ENCODE peak calls at places on chromosome X, in seven cellular contexts. L is adrenal gland, F is sigmoid colon, D is IMR-90, S is mammary epithelial cell, P is tibial artery, N is A549. C is an unnamed sample. For H3K4me1, the result is how much of the 10 kb centered on the place peaks cover.

GRCh38 chrX:131617182-131617581 is 73.3 kb downstream of the OR13H1 start:
- DNase-seq in L (no peak), F (no peak), D (peak), S (peak), P (no peak), N (no peak), C (no peak)

GRCh38 chrX:115650449-115650848 is 89.5 kb downstream of the PLS3 start:
- DNase-seq in L (no peak), F (no peak), D (peak), S (no peak), P (no peak), N (no peak), C (no peak)

GRCh38 chrX:16577483-16578029 is 72.4 kb upstream of the S100G start:
- DNase-seq in L (no peak), F (no peak), D (no peak), S (no peak), P (no peak), N (no peak), C (no peak)

GRCh38 chrX:78455901-78456300 is 128.5 kb upstream of the CYSLTR1 start:
- DNase-seq in L (no peak), F (no peak), D (no peak), S (peak), P (no peak), N (peak), C (no peak)

GRCh38 chrX:16807548-16807947 is 21.3 kb downstream of the TXLNG start:
- DNase-seq in L (no peak), F (no peak), D (peak), S (peak), P (no peak), N (peak), C (peak)

GRCh38 chrX:1420371-1420770 is 28.5 kb upstream of the SLC25A6 start:
- DNase-seq in L (no peak), F (peak), D (no peak), S (no peak), P (peak), N (no peak), C (peak)

GRCh38 chrX:136639506-136640176 is 8.3 kb upstream of the CD40LG start:
- DNase-seq in L (no peak), F (no peak), D (no peak), S (peak), P (no peak), N (no peak), C (no peak)

GRCh38 chrX:44908198-44908597 is 35.2 kb downstream of the KDM6A start:
- DNase-seq in L (no peak), F (no peak), D (peak), S (no peak), P (no peak), N (no peak), C (no peak)

GRCh38 chrX:39309721-39310152 is 508.5 kb downstream of the MID1IP1 start:
- DNase-seq in L (peak), F (no peak), D (no peak), S (peak), P (no peak), N (peak), C (no peak)

GRCh38 chrX:18146954-18147353 is 73.7 kb downstream of the BEND2 start:
- DNase-seq in L (no peak), F (no peak), D (peak), S (no peak), P (no peak), N (peak), C (peak)

GRCh38 chrX:53494427-53494826 is 60.3 kb upstream of the HSD17B10 start:
- DNase-seq in L (peak), F (no peak), D (peak), S (no peak), P (no peak), N (no peak), C (no peak)

GRCh38 chrX:24371391-24371972 is 11.0 kb downstream of the SUPT20HL1 start:
- DNase-seq in L (peak), F (peak), D (peak), S (peak), P (no peak), N (peak), C (peak)
- TF ChIP-seq CTCF in L (peak), F (peak), D (peak), S (peak), P (peak), N (peak), C (peak)

GRCh38 chrX:7218321-7219152 is 70.6 kb upstream of the PUDP start:
- DNase-seq in L (no peak), F (no peak), D (no peak), S (no peak), P (no peak), N (no peak), C (no peak)

GRCh38 chrX:7216981-7217587 is 69.1 kb upstream of the PUDP start:
- DNase-seq in L (no peak), F (no peak), D (no peak), S (no peak), P (no peak), N (no peak), C (no peak)

GRCh38 chrX:7215842-7216241 is 67.9 kb upstream of the PUDP start:
- DNase-seq in L (no peak), F (no peak), D (peak), S (no peak), P (no peak), N (no peak), C (no peak)

GRCh38 chrX:7223271-7223670 is 75.3 kb upstream of the PUDP start:
- DNase-seq in L (no peak), F (no peak), D (no peak), S (no peak), P (no peak), N (no peak), C (no peak)

GRCh38 chrX:7219153-7219705 is 71.3 kb upstream of the PUDP start:
- DNase-seq in L (no peak), F (no peak), D (no peak), S (no peak), P (no peak), N (no peak), C (no peak)
- H3K4me3 ChIP-seq in L (no peak), F (no peak), D (no peak), S (no peak), P (no peak), N (no peak), C (no peak)

DNA sequence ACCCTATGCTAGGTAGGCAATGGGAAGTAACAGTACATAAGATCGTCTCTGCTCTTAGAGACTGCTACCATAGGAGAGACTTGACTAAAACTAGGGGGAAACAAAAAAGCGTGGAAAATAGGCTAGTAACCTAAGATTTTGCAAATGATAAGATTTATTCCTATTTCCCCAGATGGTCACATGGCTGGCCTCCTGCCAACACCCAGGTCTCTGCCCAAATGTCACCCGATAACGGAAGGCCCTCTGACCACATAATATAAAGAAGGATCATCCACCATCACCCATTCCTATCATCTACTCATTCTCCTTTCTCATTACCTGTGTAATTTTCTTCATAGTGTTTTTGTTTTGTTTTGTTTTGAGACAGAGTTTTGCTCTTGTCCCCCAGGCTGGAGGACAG is 4.7 kb downstream of the LAMP2 start:
- DNase-seq in L (no peak), F (no peak), D (no peak), S (no peak), P (no peak), N (no peak), C (no peak)
- H3K4me1 ChIP-seq in L (under half), F (under half), D (under half), S (under half), P (under half), N (under half), C (under half)

GRCh38 chrX:150363561-150364346 is 637 bp downstream of the MAMLD1 start:
- DNase-seq in L (peak), F (no peak), D (peak), S (peak), P (peak), N (peak), C (no peak)

GRCh38 chrX:150366951-150367545 is 3.9 kb downstream of the MAMLD1 start:
- DNase-seq in L (peak), F (no peak), D (peak), S (peak), P (no peak), N (peak), C (no peak)

GRCh38 chrX:150365051-150365952 is 2.2 kb downstream of the MAMLD1 start:
- DNase-seq in L (peak), F (peak), D (peak), S (peak), P (peak), N (peak), C (peak)

GRCh38 chrX:150364347-150365050 is 1.4 kb downstream of the MAMLD1 start:
- DNase-seq in L (peak), F (no peak), D (peak), S (peak), P (peak), N (peak), C (no peak)

DNA sequence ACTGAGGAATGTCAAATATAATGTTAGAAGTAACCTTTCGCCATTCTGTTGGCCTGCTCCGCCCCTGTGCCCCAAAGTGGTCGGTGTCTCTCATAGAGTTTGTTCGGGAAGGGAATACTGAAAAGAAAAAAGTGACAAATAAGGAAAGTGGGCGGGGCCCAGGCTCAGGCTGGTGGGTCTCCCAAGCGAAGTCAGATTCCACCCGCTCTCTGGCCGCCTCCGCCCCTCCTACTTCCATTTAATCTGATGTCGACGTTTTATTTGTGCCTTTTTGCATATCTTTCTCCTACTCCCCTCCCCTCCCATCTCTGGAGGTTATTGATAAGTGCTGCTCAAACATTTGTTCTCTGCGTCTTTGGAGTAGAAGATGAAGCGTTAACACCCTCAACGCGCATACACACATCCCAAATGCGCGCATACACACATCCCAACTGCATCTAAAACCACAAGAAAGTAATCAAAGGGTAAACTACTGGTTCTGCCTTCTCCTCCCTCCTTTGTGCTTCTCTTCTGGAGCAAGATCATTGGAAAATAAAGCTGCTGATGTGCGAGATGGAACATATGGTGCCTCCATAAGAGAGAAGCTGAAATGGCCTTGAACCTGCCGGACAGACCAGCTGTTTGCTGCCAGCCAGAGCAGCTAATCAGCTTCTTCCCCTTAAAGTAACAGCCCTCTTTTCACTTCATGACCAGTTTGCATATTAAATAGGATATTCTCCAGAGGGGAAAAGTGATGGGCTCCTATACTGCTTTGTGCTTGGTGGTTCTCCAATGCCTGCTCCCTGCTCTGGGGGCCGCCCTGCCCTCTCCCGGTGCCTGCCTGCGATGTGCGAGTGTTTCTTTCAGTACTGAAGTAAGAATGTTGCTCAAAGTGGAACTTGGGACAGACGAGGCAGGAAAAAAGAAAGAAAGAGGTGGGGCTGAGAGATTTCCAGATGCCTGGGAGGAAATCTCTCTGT is 3.1 kb downstream of the MAMLD1 start:
- DNase-seq in L (peak), F (peak), D (peak), S (peak), P (peak), N (peak), C (peak)
- TF ChIP-seq CTCF in L (no peak), F (no peak), D (peak), S (no peak), P (no peak), N (peak), C (no peak)

DNA sequence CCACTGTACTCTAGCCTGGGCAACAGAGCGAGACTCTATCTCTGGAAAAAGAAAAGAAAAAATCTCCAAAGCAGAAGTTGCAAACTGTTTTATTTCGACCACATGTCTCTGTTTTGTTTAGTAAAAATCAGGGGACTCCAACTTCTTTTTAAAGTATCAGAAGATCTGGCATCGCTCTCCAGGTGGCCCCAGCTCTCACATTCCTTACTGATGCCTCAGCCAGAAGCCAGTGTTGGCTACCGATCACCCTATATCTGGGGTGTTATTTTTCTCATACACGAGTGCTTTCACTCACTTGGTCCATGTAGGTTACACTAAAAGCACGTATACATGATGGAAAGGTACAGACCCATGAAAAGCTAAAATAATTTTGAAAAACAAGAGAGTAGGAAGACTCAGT is 8.3 kb downstream of the MPP1 start:
- DNase-seq in L (no peak), F (no peak), D (no peak), S (no peak), P (no peak), N (no peak), C (no peak)
- H3K4me3 ChIP-seq in L (no peak), F (no peak), D (no peak), S (no peak), P (no peak), N (no peak), C (no peak)

C was measured in testis.